ENCODE peak calls at places on chromosomes 5 and 9, in ten cellular contexts. Z, I, W, E, S, N, X, A, T and M are unnamed samples.

GRCh38 chr5:53031695-53032096 is 42.5 kb downstream of the ITGA2 start:
- DNase-seq in Z (peak), I (no peak), W (no peak), E (peak), S (peak), N (peak), X (no peak), A (no peak), T (peak), M (peak)

GRCh38 chr9:121399126-121399882 is 29.3 kb upstream of the STOM start:
- DNase-seq in Z (no peak), I (no peak), W (no peak), E (no peak), S (no peak), N (no peak), X (no peak), A (no peak), T (peak), M (peak)

GRCh38 chr9:108565651-108566378 is 290.0 kb downstream of the ACTL7B start:
- DNase-seq in Z (peak), I (peak), W (peak), E (peak), S (peak), N (peak), X (peak), A (peak), T (peak), M (peak)

GRCh38 chr9:708182-708555 is 133.3 kb upstream of the DMRT1 start:
- DNase-seq in Z (no peak), I (no peak), W (no peak), E (peak), S (no peak), N (no peak), X (peak), A (no peak), T (no peak), M (no peak)

GRCh38 chr5:73132759-73133158 is 12.4 kb downstream of the TMEM171 start:
- DNase-seq in Z (no peak), I (no peak), W (no peak), E (no peak), S (no peak), N (no peak), X (no peak), A (no peak), T (no peak), M (no peak)

GRCh38 chr5:79562351-79563246 is 48.7 kb upstream of the HOMER1 start:
- DNase-seq in Z (no peak), I (no peak), W (no peak), E (peak), S (no peak), N (no peak), X (no peak), A (no peak), T (peak), M (peak)

GRCh38 chr5:143262393-143263174 is 140.9 kb downstream of the NR3C1 start:
- DNase-seq in Z (peak), I (no peak), W (no peak), E (peak), S (peak), N (peak), X (peak), A (no peak), T (peak), M (peak)

GRCh38 chr9:133729646-133730281 is 8.4 kb downstream of the SARDH start:
- DNase-seq in Z (no peak), I (no peak), W (no peak), E (no peak), S (no peak), N (no peak), X (no peak), A (no peak), T (no peak), M (no peak)

GRCh38 chr5:39423331-39423751 is 1.4 kb downstream of the DAB2 start:
- DNase-seq in Z (no peak), I (no peak), W (no peak), E (no peak), S (no peak), N (no peak), X (no peak), A (no peak), T (no peak), M (no peak)

GRCh38 chr9:69937358-69937757 is 106.3 kb upstream of the MAMDC2 start:
- DNase-seq in Z (no peak), I (no peak), W (no peak), E (peak), S (no peak), N (no peak), X (no peak), A (no peak), T (peak), M (peak)

GRCh38 chr5:111792659-111793058 is 35.7 kb upstream of the NREP start:
- DNase-seq in Z (no peak), I (no peak), W (no peak), E (no peak), S (peak), N (no peak), X (no peak), A (no peak), T (peak), M (peak)

GRCh38 chr5:27437594-27438200 is 399.3 kb upstream of the CDH9 start:
- DNase-seq in Z (no peak), I (no peak), W (no peak), E (no peak), S (peak), N (no peak), X (no peak), A (no peak), T (no peak), M (no peak)

GRCh38 chr5:133888625-133888991 is 79.8 kb downstream of the C5orf15 start:
- DNase-seq in Z (no peak), I (no peak), W (no peak), E (no peak), S (no peak), N (no peak), X (no peak), A (no peak), T (no peak), M (no peak)

GRCh38 chr5:3789519-3790193 is 194.0 kb downstream of the IRX1 start:
- DNase-seq in Z (no peak), I (no peak), W (no peak), E (no peak), S (no peak), N (no peak), X (no peak), A (no peak), T (no peak), M (no peak)

GRCh38 chr9:3012843-3013242 is 168.9 kb upstream of the PUM3 start:
- DNase-seq in Z (no peak), I (no peak), W (no peak), E (no peak), S (no peak), N (no peak), X (no peak), A (no peak), T (no peak), M (no peak)

GRCh38 chr5:158054388-158055092 is 195.6 kb upstream of the CLINT1 start:
- DNase-seq in Z (peak), I (no peak), W (no peak), E (peak), S (no peak), N (no peak), X (no peak), A (no peak), T (no peak), M (no peak)

GRCh38 chr9:91360551-91361293 is 996 bp downstream of the AUH start:
- DNase-seq in Z (no peak), I (no peak), W (peak), E (no peak), S (no peak), N (no peak), X (no peak), A (no peak), T (no peak), M (no peak)

GRCh38 chr5:181243020-181243520 is 636 bp downstream of the RACK1 start:
- DNase-seq in Z (no peak), I (no peak), W (peak), E (no peak), S (no peak), N (no peak), X (peak), A (no peak), T (no peak), M (peak)

GRCh38 chr5:172187118-172188032 is 649 bp downstream of the STK10 start:
- DNase-seq in Z (no peak), I (peak), W (peak), E (peak), S (peak), N (peak), X (peak), A (peak), T (peak), M (peak)

GRCh38 chr9:96299823-96300222 is 2.2 kb downstream of the HSD17B3 start:
- DNase-seq in Z (peak), I (no peak), W (no peak), E (peak), S (no peak), N (no peak), X (no peak), A (no peak), T (peak), M (no peak)

GRCh38 chr5:149485655-149486615 is 65.3 kb downstream of the CSNK1A1 start:
- DNase-seq in Z (peak), I (peak), W (no peak), E (peak), S (peak), N (peak), X (no peak), A (peak), T (peak), M (peak)

GRCh38 chr9:73014011-73014410 is 61.2 kb upstream of the ALDH1A1 start:
- DNase-seq in Z (no peak), I (no peak), W (no peak), E (no peak), S (no peak), N (no peak), X (no peak), A (no peak), T (no peak), M (no peak)

GRCh38 chr9:102587231-102587630 is 407.9 kb upstream of the CYLC2 start:
- DNase-seq in Z (no peak), I (no peak), W (no peak), E (no peak), S (no peak), N (no peak), X (no peak), A (peak), T (no peak), M (no peak)

GRCh38 chr5:119009131-119009530 is 20.8 kb upstream of the DTWD2 start:
- DNase-seq in Z (no peak), I (no peak), W (no peak), E (no peak), S (no peak), N (no peak), X (no peak), A (no peak), T (no peak), M (no peak)

GRCh38 chr9:129746092-129746760 is 6.6 kb downstream of the PTGES start:
- DNase-seq in Z (no peak), I (no peak), W (no peak), E (no peak), S (peak), N (no peak), X (no peak), A (no peak), T (no peak), M (no peak)

GRCh38 chr5:164296603-164297080 is 791.2 kb downstream of the MAT2B start:
- DNase-seq in Z (no peak), I (no peak), W (no peak), E (no peak), S (no peak), N (no peak), X (no peak), A (no peak), T (peak), M (peak)

GRCh38 chr5:140221697-140222223 is 46.8 kb downstream of the CYSTM1 start:
- DNase-seq in Z (peak), I (no peak), W (no peak), E (peak), S (peak), N (peak), X (peak), A (no peak), T (peak), M (peak)